ENCODE peak calls at places on chromosomes 2 and 18, in seven cellular contexts. H is body of pancreas; P is right lobe of liver; N is K562; A is CD8-positive, alpha-beta T cell; W is ovary; D is heart left ventricle. M is an unnamed sample. For H3K9me3, the result is how much of the 10 kb centered on the place peaks cover.

GRCh38 chr2:85110991-85111560 is 22.1 kb upstream of the TCF7L1 start:
- DNase-seq in A (no peak), H (no peak), N (no peak), W (no peak), P (no peak), D (no peak), M (no peak)

GRCh38 chr2:170432823-170433222 is 254.9 kb downstream of the MYO3B start:
- DNase-seq in A (no peak), P (no peak), W (no peak), H (no peak), D (no peak), N (no peak), M (no peak)

GRCh38 chr2:53235836-53236582 is 531.6 kb upstream of the CHAC2 start:
- DNase-seq in H (no peak), N (no peak), D (no peak), A (no peak), P (no peak), W (no peak), M (no peak)

GRCh38 chr18:2412261-2412660 is 159.0 kb downstream of the METTL4 start:
- DNase-seq in P (no peak), D (no peak), W (no peak), N (no peak), A (no peak), H (no peak), M (no peak)

GRCh38 chr2:182625814-182626213 is 90.2 kb upstream of the DNAJC10 start:
- DNase-seq in P (no peak), D (no peak), A (no peak), H (no peak), N (no peak), W (no peak), M (no peak)

GRCh38 chr18:49811151-49811938 is 2.0 kb downstream of the ACAA2 start:
- DNase-seq in P (no peak), A (no peak), W (no peak), H (no peak), D (no peak), N (no peak), M (no peak)

GRCh38 chr2:190996947-190997346 is 17.0 kb downstream of the STAT1 start:
- DNase-seq in P (no peak), N (no peak), H (no peak), W (no peak), A (no peak), D (no peak), M (no peak)

GRCh38 chr2:201448067-201448466 is 3.2 kb downstream of the TRAK2 start:
- DNase-seq in P (no peak), H (no peak), N (no peak), A (no peak), W (no peak), D (no peak), M (no peak)

GRCh38 chr18:79738041-79738461 is 58.4 kb downstream of the CTDP1 start:
- DNase-seq in A (peak), N (no peak), H (no peak), P (no peak), W (no peak), D (peak), M (no peak)

GRCh38 chr2:148519013-148519412 is 125.5 kb upstream of the EPC2 start:
- DNase-seq in A (no peak), H (no peak), W (no peak), P (no peak), N (no peak), D (no peak), M (no peak)

GRCh38 chr2:74690571-74690970 is 36.5 kb downstream of the SEMA4F start:
- DNase-seq in A (no peak), N (peak), H (peak), D (no peak), P (no peak), W (no peak), M (no peak)

GRCh38 chr2:175743020-175743419 is 259.0 kb downstream of the LNPK start:
- DNase-seq in N (no peak), P (no peak), H (no peak), D (no peak), W (no peak), A (no peak), M (no peak)

GRCh38 chr2:177501186-177501585 is 108.6 kb downstream of the AGPS start:
- DNase-seq in H (no peak), P (no peak), A (no peak), N (no peak), W (no peak), D (no peak), M (no peak)

GRCh38 chr2:217610411-217610814 is 392.4 kb downstream of the TNS1 start:
- DNase-seq in H (peak), P (peak), N (no peak), W (no peak), D (no peak), A (peak), M (no peak)

GRCh38 chr18:23113576-23113975 is 21.7 kb upstream of the CABLES1 start:
- DNase-seq in H (no peak), W (no peak), D (no peak), A (no peak), P (no peak), N (no peak), M (no peak)

GRCh38 chr2:70468898-70469297 is 84.7 kb downstream of the TGFA start:
- DNase-seq in W (no peak), A (no peak), H (no peak), P (no peak), N (no peak), D (no peak), M (no peak)

GRCh38 chr2:231364961-231365810 is 30.3 kb upstream of the B3GNT7 start:
- DNase-seq in A (no peak), W (peak), N (peak), H (no peak), D (no peak), P (no peak), M (no peak)

GRCh38 chr18:35019929-35020328 is 21.3 kb upstream of the MAPRE2 start:
- DNase-seq in P (no peak), A (no peak), N (no peak), W (no peak), H (no peak), D (no peak), M (no peak)

GRCh38 chr2:176501652-176502051 is 232.4 kb downstream of the MTX2 start:
- DNase-seq in D (no peak), H (no peak), A (no peak), P (no peak), N (no peak), W (no peak), M (no peak)

GRCh38 chr2:121446647-121447241 is 83.9 kb upstream of the RNU4ATAC start:
- DNase-seq in A (no peak), W (no peak), P (no peak), H (no peak), N (no peak), D (no peak), M (no peak)

GRCh38 chr2:181128199-181128598 is 147.8 kb downstream of the UBE2E3 start:
- DNase-seq in A (no peak), H (no peak), W (no peak), N (no peak), P (no peak), D (no peak), M (no peak)

GRCh38 chr2:18117592-18117991 is 239.1 kb downstream of the KCNS3 start:
- DNase-seq in W (no peak), N (no peak), D (peak), H (peak), A (no peak), P (no peak), M (no peak)

GRCh38 chr2:188813315-188813714 is 160.9 kb upstream of the COL3A1 start:
- DNase-seq in H (no peak), A (no peak), W (no peak), N (no peak), D (no peak), P (no peak), M (no peak)

GRCh38 chr18:48473816-48474215 is 64.6 kb upstream of the ZBTB7C start:
- DNase-seq in P (no peak), A (no peak), N (no peak), W (no peak), H (no peak), D (no peak), M (no peak)

GRCh38 chr2:187461294-187462261 is 13.5 kb upstream of the CALCRL start:
- DNase-seq in D (peak), W (peak), A (no peak), N (no peak), H (peak), P (no peak), M (peak)

GRCh38 chr2:16411788-16412187 is 253.8 kb downstream of the CYRIA start:
- DNase-seq in N (no peak), W (no peak), A (no peak), P (no peak), H (no peak), D (no peak), M (no peak)

GRCh38 chr2:56770490-56770889 is 586.7 kb downstream of the CCDC85A start:
- DNase-seq in A (no peak), P (no peak), D (no peak), N (no peak), W (no peak), H (no peak), M (no peak)

GRCh38 chr2:231930601-231931281 is 4.5 kb upstream of the NPPC start:
- DNase-seq in N (no peak), D (peak), P (no peak), A (no peak), W (no peak), H (no peak), M (peak)

GRCh38 chr2:240463274-240463865 is 27.9 kb downstream of the GPC1 start:
- DNase-seq in W (peak), N (no peak), H (peak), D (peak), A (no peak), P (peak), M (peak)

GRCh38 chr2:27442981-27443323 is 771 bp downstream of the KRTCAP3 start:
- DNase-seq in D (no peak), A (no peak), H (peak), N (no peak), P (no peak), W (peak), M (peak)

GRCh38 chr2:175931751-175932295 is 70.2 kb downstream of the LNPK start:
- DNase-seq in P (no peak), A (no peak), H (no peak), N (no peak), W (no peak), D (no peak), M (no peak)

GRCh38 chr18:2827076-2827475 is 19.7 kb upstream of the EMILIN2 start:
- DNase-seq in A (no peak), D (no peak), N (no peak), P (no peak), W (no peak), H (no peak), M (no peak)

GRCh38 chr2:71736091-71736878 is 282.9 kb downstream of the DYSF start:
- DNase-seq in P (no peak), H (no peak), D (peak), W (no peak), N (no peak), A (no peak), M (peak)

GRCh38 chr2:127097841-127098651 is 8.9 kb downstream of the BIN1 start:
- DNase-seq in H (no peak), P (no peak), N (no peak), W (peak), D (peak), A (no peak), M (peak)

GRCh38 chr2:28576714-28577113 is 80.9 kb downstream of the PLB1 start:
- DNase-seq in H (no peak), A (no peak), P (no peak), W (no peak), N (no peak), D (no peak), M (no peak)

GRCh38 chr2:178292586-178292985 is 98.3 kb downstream of the OSBPL6 start:
- DNase-seq in H (no peak), N (no peak), A (no peak), D (no peak), W (no peak), P (no peak), M (no peak)

GRCh38 chr2:180077295-180077906 is 70.3 kb upstream of the CWC22 start:
- DNase-seq in H (no peak), W (no peak), P (no peak), A (no peak), N (peak), D (no peak), M (no peak)

GRCh38 chr2:212536385-212537310 is 2.0 kb downstream of the ERBB4 start:
- DNase-seq in H (peak), D (peak), W (no peak), P (no peak), A (no peak), N (no peak), M (no peak)

GRCh38 chr2:219284501-219285347 is 5.6 kb downstream of the DNAJB2 start:
- DNase-seq in W (no peak), H (no peak), D (no peak), P (no peak), N (no peak), A (no peak), M (no peak)

DNA sequence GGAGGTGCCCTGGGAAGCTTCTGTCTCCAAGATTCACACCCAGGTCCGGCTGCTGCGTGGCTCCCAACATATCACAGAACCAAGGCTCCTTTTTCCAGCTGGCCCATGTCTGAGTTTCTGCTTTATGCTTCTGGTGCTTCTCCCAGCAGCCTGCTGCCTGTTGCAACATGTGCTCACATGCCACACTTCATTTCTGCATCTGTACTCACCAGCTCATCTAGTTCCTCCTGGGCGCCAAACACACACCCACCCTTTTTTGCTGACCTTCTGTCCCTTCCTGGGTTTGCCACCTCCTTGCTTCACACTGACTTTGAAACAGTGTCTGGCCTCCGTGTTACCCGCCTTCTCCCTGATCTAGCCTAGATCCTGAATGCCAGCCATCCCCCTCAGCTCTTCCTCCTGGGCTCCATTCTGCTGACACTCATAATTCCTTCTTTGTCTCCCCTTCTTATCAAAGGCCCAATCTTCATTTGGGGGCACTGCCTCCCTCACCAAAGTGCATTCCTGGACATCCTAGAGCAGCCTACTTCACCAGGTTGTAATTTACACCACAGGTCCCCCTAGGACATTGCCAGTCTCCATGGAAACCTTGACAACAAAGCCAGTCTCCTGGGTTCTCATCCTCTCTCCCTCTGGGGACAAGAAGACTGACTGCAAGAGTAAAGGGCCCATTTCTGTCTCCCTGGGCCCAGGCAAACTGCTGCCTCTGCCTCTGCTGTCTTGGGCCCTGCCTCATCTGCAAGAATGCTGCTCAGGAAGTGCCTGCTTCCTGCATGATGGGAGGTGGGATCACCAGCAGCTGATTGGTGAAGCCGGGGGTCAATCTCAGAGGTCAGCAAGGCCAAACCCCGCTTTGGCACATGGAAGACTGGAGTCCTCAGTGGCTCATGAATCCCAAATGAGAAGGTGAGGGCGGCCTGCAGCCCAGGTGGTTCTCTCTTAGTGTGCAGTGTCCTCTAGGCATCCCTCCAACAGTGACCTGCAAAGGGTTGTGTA is 13.9 kb upstream of the PROM2 start:
- DNase-seq in H (no peak), D (no peak), P (no peak), W (no peak), A (no peak), N (no peak), M (no peak)
- H3K9me3 ChIP-seq in H (under half), D (under half), P (under half), W (under half), A (under half), N (under half), M (under half)

GRCh38 chr2:25204190-25204838 is 35.9 kb upstream of the POMC start:
- DNase-seq in H (no peak), N (no peak), W (no peak), D (no peak), A (peak), P (no peak), M (no peak)

GRCh38 chr2:25201794-25202193 is 33.4 kb upstream of the POMC start:
- DNase-seq in N (no peak), A (no peak), H (no peak), D (no peak), W (no peak), P (no peak), M (no peak)

GRCh38 chr2:25198209-25198525 is 29.8 kb upstream of the POMC start:
- DNase-seq in W (no peak), A (no peak), D (no peak), H (no peak), N (no peak), P (no peak), M (no peak)

GRCh38 chr2:25202290-25202689 is 33.9 kb upstream of the POMC start:
- DNase-seq in N (no peak), H (no peak), P (no peak), A (no peak), D (no peak), W (no peak), M (no peak)

DNA sequence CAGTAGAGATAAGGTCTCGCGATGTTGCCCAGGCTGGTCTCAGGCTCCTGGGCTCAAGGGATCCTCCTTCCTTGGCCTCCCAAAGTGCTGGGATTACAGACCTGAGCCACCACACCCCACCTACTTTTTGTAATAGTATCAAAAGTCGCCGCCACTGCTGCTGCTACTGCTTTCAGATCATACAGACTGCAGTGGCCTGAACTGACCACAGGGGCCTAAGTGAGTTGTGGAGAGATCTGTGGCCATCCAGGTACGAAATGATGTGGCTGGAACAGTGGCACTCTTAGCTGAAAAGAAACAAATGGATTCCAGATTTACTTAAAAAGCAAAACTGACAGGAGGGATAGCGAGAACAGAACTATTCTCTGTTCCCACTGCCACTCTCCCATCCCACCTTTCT is 32.9 kb upstream of the POMC start:
- DNase-seq in W (no peak), N (peak), H (no peak), P (no peak), D (no peak), A (no peak), M (no peak)
- TF ChIP-seq CTCF in W (no peak), N (peak), H (no peak), P (no peak), D (peak), A (no peak), M (no peak)

GRCh38 chr2:203650860-203651613 is 55.4 kb upstream of the CD28 start:
- DNase-seq in D (no peak), W (no peak), A (no peak), H (peak), N (peak), P (no peak), M (no peak)

GRCh38 chr2:203648273-203648672 is 58.2 kb upstream of the CD28 start:
- DNase-seq in H (no peak), A (no peak), P (no peak), W (no peak), D (no peak), N (no peak), M (no peak)

GRCh38 chr2:203646961-203647360 is 59.5 kb upstream of the CD28 start:
- DNase-seq in H (no peak), N (no peak), A (no peak), W (no peak), P (no peak), D (no peak), M (no peak)

GRCh38 chr2:203647579-203647978 is 58.9 kb upstream of the CD28 start:
- DNase-seq in A (no peak), W (no peak), N (no peak), D (no peak), H (no peak), P (no peak), M (no peak)

DNA sequence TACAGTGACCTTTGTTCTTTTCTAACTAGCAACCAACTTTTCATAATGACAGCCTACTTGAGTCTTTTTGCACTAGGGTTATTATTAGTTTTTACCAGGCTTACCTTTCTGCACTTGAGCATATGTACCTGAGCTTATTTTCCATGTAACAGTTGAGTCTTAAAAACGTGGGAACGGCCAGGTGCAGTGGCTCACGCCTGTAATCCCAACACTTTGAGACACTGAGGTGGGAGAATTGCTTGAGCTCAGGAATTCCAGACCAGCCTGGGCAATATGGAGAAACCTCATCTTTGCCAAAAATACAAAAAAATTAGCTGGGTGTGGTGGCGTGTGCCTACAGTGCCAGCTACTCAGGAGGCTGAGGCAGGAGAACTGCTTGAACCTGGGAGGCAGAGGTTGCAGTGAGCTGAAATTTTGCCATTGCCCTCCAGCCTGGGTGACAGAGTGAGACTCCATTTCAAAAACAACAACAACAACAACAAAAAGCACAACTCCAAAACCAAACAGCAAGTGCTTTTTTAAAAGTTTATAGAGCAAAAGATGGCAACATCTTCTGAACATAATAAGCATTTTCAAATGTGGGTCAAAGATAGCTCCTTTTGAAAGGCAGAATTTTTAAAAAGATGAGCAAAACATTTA is 57.1 kb upstream of the CD28 start:
- DNase-seq in P (no peak), H (peak), N (no peak), W (no peak), A (no peak), D (no peak), M (no peak)
- H3K27ac ChIP-seq in P (peak), H (peak), N (no peak), W (no peak), A (no peak), D (peak), M (peak)

DNA sequence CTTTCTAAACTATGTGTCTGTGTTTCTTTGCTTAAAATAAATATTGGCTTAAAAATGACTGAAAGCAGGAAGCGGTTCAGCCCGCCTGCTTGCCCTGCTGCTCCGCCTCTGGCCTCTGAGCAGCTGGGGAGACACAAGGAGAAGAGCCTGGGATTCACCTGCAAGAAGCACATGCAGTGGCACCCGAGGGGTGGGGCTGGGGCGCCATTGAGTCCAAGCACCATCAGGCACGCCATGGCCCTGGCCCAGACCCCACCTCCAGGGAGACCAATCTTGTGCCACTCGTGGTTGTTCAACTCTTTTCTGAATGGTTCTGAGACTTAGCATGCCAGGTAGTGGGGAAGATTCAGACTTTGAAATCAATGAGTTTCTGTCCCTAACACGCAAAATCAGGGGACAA is 495.5 kb upstream of the MYT1L start:
- DNase-seq in A (no peak), N (no peak), W (no peak), H (no peak), P (no peak), D (no peak), M (no peak)
- H3K9me3 ChIP-seq in A (under half), N (under half), W (under half), H (under half), P (under half), D (under half), M (under half)

M was measured in psoas muscle.